ENCODE peak calls at places on chromosomes 5 and 9, in ten cellular contexts. M is foreskin fibroblast; F is bronchial epithelial cell; P is RCC 7860; B is fibroblast of the conjunctiva; T is naive thymus-derived CD8-positive, alpha-beta T cell; C is SK-N-DZ; V is MCF 10A; R is AG08396; J is dermis blood vessel endothelial cell. Q is an unnamed sample.

GRCh38 chr9:31135567-31135966 is 1248.9 kb upstream of the ACO1 start:
- DNase-seq in T (no peak), F (peak), V (no peak), B (no peak), P (no peak), J (no peak), R (no peak), C (no peak), M (no peak), Q (no peak)

GRCh38 chr9:130112244-130113151 is 58.8 kb downstream of the GPR107 start:
- DNase-seq in T (no peak), V (no peak), C (no peak), F (no peak), J (no peak), P (no peak), B (no peak), M (no peak), R (no peak), Q (no peak)

GRCh38 chr5:128109766-128110165 is 26.2 kb downstream of the SLC12A2 start:
- DNase-seq in F (no peak), V (no peak), R (no peak), B (no peak), T (no peak), P (no peak), M (no peak), J (no peak), C (no peak), Q (peak)

GRCh38 chr9:16335788-16336580 is 534.5 kb downstream of the BNC2 start:
- DNase-seq in B (peak), T (no peak), J (peak), P (peak), C (no peak), V (peak), M (peak), R (peak), F (peak), Q (no peak)

GRCh38 chr5:86833868-86834267 is 216.1 kb downstream of the COX7C start:
- DNase-seq in V (no peak), M (no peak), T (no peak), C (no peak), F (no peak), J (no peak), B (no peak), P (no peak), R (no peak), Q (no peak)

GRCh38 chr9:16450578-16450977 is 419.9 kb downstream of the BNC2 start:
- DNase-seq in P (no peak), J (no peak), M (no peak), C (peak), R (no peak), F (no peak), T (no peak), V (no peak), B (no peak), Q (no peak)

GRCh38 chr9:87518702-87519335 is 21.2 kb downstream of the DAPK1 start:
- DNase-seq in B (peak), M (no peak), C (no peak), F (peak), V (peak), R (no peak), P (no peak), T (no peak), J (peak), Q (no peak)

GRCh38 chr9:93028448-93029006 is 30.0 kb upstream of the SUSD3 start:
- DNase-seq in B (no peak), V (peak), J (no peak), T (peak), P (no peak), C (no peak), R (no peak), M (no peak), F (peak), Q (no peak)

GRCh38 chr5:96648023-96648422 is 14.2 kb upstream of the CAST start:
- DNase-seq in C (no peak), M (no peak), J (no peak), P (no peak), B (no peak), V (no peak), T (no peak), F (no peak), R (no peak), Q (no peak)

Q was measured in cerebellum.